ENCODE peak calls at places on chromosomes 13 and 19, in six cellular contexts. One of them, this sample, is unnamed.

GRCh38 chr13:21717817-21718216 is 46.9 kb downstream of the FGF9 start:
- DNase-seq in T-cell: no peak
- DNase-seq in GM12865: no peak
- DNase-seq in omental fat pad: no peak
- DNase-seq in NCI-H1105 treated with DMSO at 0.1 percent for 48 hours: no peak
- DNase-seq in GM04503: no peak
- DNase-seq in this sample: no peak

GRCh38 chr13:78777973-78778372 is 119.0 kb upstream of the OBI1 start:
- DNase-seq in T-cell: no peak
- DNase-seq in GM12865: no peak
- DNase-seq in omental fat pad: no peak
- DNase-seq in NCI-H1105 treated with DMSO at 0.1 percent for 48 hours: no peak
- DNase-seq in GM04503: no peak
- DNase-seq in this sample: no peak

GRCh38 chr19:49362048-49362925 is at the start of gene TEAD2:
- DNase-seq in T-cell: no peak
- DNase-seq in GM12865: no peak
- DNase-seq in omental fat pad: no peak
- DNase-seq in NCI-H1105 treated with DMSO at 0.1 percent for 48 hours: no peak
- DNase-seq in GM04503: no peak
- DNase-seq in this sample: no peak

GRCh38 chr19:4774136-4774535 is 17.4 kb upstream of the FEM1A start:
- DNase-seq in T-cell: no peak
- DNase-seq in GM12865: no peak
- DNase-seq in omental fat pad: no peak
- DNase-seq in NCI-H1105 treated with DMSO at 0.1 percent for 48 hours: no peak
- DNase-seq in GM04503: no peak
- DNase-seq in this sample: no peak

GRCh38 chr19:3443840-3444694 is 36.3 kb downstream of the SMIM24 start:
- DNase-seq in T-cell: no peak
- DNase-seq in GM12865: no peak
- DNase-seq in omental fat pad: no peak
- DNase-seq in NCI-H1105 treated with DMSO at 0.1 percent for 48 hours: no peak
- DNase-seq in GM04503: no peak
- DNase-seq in this sample: no peak

GRCh38 chr19:44745386-44745831 is 3.1 kb upstream of the BCL3 start:
- DNase-seq in T-cell: no peak
- DNase-seq in GM12865: no peak
- DNase-seq in omental fat pad: no peak
- DNase-seq in NCI-H1105 treated with DMSO at 0.1 percent for 48 hours: no peak
- DNase-seq in GM04503: no peak
- DNase-seq in this sample: no peak

GRCh38 chr13:110127986-110128511 is 178.9 kb downstream of the COL4A1 start:
- DNase-seq in T-cell: no peak
- DNase-seq in GM12865: peak; percentile 44
- DNase-seq in omental fat pad: no peak
- DNase-seq in NCI-H1105 treated with DMSO at 0.1 percent for 48 hours: no peak
- DNase-seq in GM04503: no peak
- DNase-seq in this sample: no peak

GRCh38 chr13:75480691-75481175 is 1.2 kb downstream of the TBC1D4 start:
- DNase-seq in T-cell: no peak
- DNase-seq in GM12865: peak; percentile 76
- DNase-seq in omental fat pad: no peak
- DNase-seq in NCI-H1105 treated with DMSO at 0.1 percent for 48 hours: peak; percentile 58
- DNase-seq in GM04503: no peak
- DNase-seq in this sample: no peak

GRCh38 chr13:45249662-45250061 is 48.8 kb upstream of the KCTD4 start:
- DNase-seq in T-cell: no peak
- DNase-seq in GM12865: no peak
- DNase-seq in omental fat pad: no peak
- DNase-seq in NCI-H1105 treated with DMSO at 0.1 percent for 48 hours: no peak
- DNase-seq in GM04503: no peak
- DNase-seq in this sample: no peak

This sample was measured in effector CD4-positive, alpha-beta T cell.